ENCODE peak calls at places on chromosome 11, in nine cellular contexts. T is NCI-H446; N is H9; M is CD4-positive, CD25-positive, alpha-beta regulatory T cell; F is K562; A is AG04450; B is stimulated activated CD4-positive, alpha-beta T cell treated with anti-CD3 and anti-CD28 coated beads, Interleukin-4, amount 100 ng/mL, for 48 hours; K is NT2/D1; L is brain microvascular endothelial cell. Y is an unnamed sample.

GRCh38 chr11:106585061-106585460 is 433.2 kb downstream of the GUCY1A2 start:
- DNase-seq in F (no peak), B (no peak), L (peak), K (peak), M (no peak), A (no peak), T (peak), N (peak), Y (peak)

GRCh38 chr11:2799881-2800654 is 85.5 kb downstream of the CDKN1C start:
- DNase-seq in N (peak), T (no peak), B (no peak), A (no peak), L (no peak), F (peak), K (peak), M (no peak), Y (no peak)

GRCh38 chr11:66546368-66546965 is at the start of gene ACTN3:
- DNase-seq in A (no peak), N (peak), M (peak), L (no peak), K (no peak), B (peak), T (no peak), F (peak), Y (peak)

GRCh38 chr11:65288706-65289536 is 25.7 kb upstream of the CDC42EP2 start:
- DNase-seq in A (no peak), K (no peak), T (peak), F (no peak), N (no peak), L (no peak), B (no peak), M (no peak), Y (peak)

GRCh38 chr11:62545437-62546243 is 966 bp downstream of the AHNAK start:
- DNase-seq in F (peak), M (no peak), N (peak), B (peak), L (peak), K (peak), T (peak), A (peak), Y (peak)

GRCh38 chr11:9577551-9577950 is 4.1 kb downstream of the WEE1 start:
- DNase-seq in K (no peak), M (peak), N (no peak), T (no peak), F (no peak), L (peak), B (no peak), A (no peak), Y (no peak)

GRCh38 chr11:112968988-112969714 is 7.9 kb downstream of the NCAM1 start:
- DNase-seq in A (no peak), F (no peak), B (no peak), L (peak), K (no peak), T (no peak), N (no peak), M (no peak), Y (no peak)

GRCh38 chr11:21066030-21066429 is 396.6 kb downstream of the NELL1 start:
- DNase-seq in K (no peak), L (no peak), N (no peak), A (no peak), B (no peak), M (no peak), T (no peak), F (no peak), Y (no peak)

GRCh38 chr11:72144807-72145565 is 9.5 kb downstream of the FOLR3 start:
- DNase-seq in F (no peak), K (no peak), L (peak), M (no peak), T (no peak), A (peak), N (no peak), B (no peak), Y (peak)

GRCh38 chr11:59706518-59707285 is 6.9 kb downstream of the OR10V1 start:
- DNase-seq in F (peak), T (no peak), B (no peak), A (peak), N (no peak), K (no peak), M (no peak), L (peak), Y (peak)

GRCh38 chr11:117819096-117820040 is 5.2 kb downstream of the FXYD2 start:
- DNase-seq in F (peak), K (peak), N (peak), A (peak), B (no peak), M (no peak), L (peak), T (peak), Y (peak)

GRCh38 chr11:34065505-34066203 is 14.1 kb downstream of the CAPRIN1 start:
- DNase-seq in A (no peak), T (no peak), L (no peak), K (no peak), B (peak), M (no peak), F (no peak), N (peak), Y (no peak)

GRCh38 chr11:96024666-96025065 is 100.8 kb upstream of the MTMR2 start:
- DNase-seq in T (no peak), K (no peak), A (no peak), M (no peak), N (no peak), B (no peak), F (no peak), L (no peak), Y (no peak)

GRCh38 chr11:8768625-8769333 is 86.2 kb downstream of the RPL27A start:
- DNase-seq in L (peak), N (no peak), M (no peak), F (peak), A (no peak), T (no peak), K (no peak), B (no peak), Y (no peak)

GRCh38 chr11:14065153-14065552 is 102.6 kb downstream of the SPON1 start:
- DNase-seq in A (no peak), T (no peak), L (no peak), F (no peak), M (peak), N (no peak), B (no peak), K (no peak), Y (no peak)

GRCh38 chr11:128496684-128497056 is 90.7 kb downstream of the ETS1 start:
- DNase-seq in L (no peak), N (no peak), M (no peak), A (no peak), F (no peak), B (no peak), T (no peak), K (no peak), Y (no peak)

GRCh38 chr11:2578006-2578933 is 121.5 kb downstream of the KCNQ1OT1 start:
- DNase-seq in B (no peak), K (no peak), F (no peak), N (peak), M (no peak), L (no peak), T (no peak), A (no peak), Y (no peak)

GRCh38 chr11:35077709-35078695 is 61.0 kb upstream of the CD44 start:
- DNase-seq in T (no peak), M (peak), L (peak), B (no peak), N (no peak), A (no peak), F (no peak), K (no peak), Y (peak)

GRCh38 chr11:20584093-20584774 is 15.2 kb upstream of the SLC6A5 start:
- DNase-seq in M (no peak), B (no peak), K (no peak), F (no peak), A (no peak), L (no peak), T (no peak), N (no peak), Y (no peak)

GRCh38 chr11:18222814-18223421 is 13.7 kb downstream of the SAA4 start:
- DNase-seq in F (no peak), M (no peak), B (no peak), L (no peak), N (no peak), K (no peak), T (no peak), A (no peak), Y (no peak)

GRCh38 chr11:88305430-88305829 is 32.1 kb downstream of the CTSC start:
- DNase-seq in F (no peak), M (no peak), L (no peak), B (no peak), N (no peak), A (no peak), T (no peak), K (no peak), Y (no peak)

GRCh38 chr11:132721526-132721925 is 810.8 kb downstream of the OPCML start:
- DNase-seq in B (no peak), L (no peak), F (no peak), N (no peak), M (no peak), A (no peak), K (no peak), T (no peak), Y (no peak)

GRCh38 chr11:123773026-123773425 is 18.7 kb upstream of the OR6X1 start:
- DNase-seq in N (no peak), T (no peak), F (no peak), B (no peak), L (no peak), A (no peak), K (no peak), M (no peak), Y (no peak)

Y was measured in HFF-Myc.